ENCODE peak calls at places on chromosomes 3 and 15, in five cellular contexts. L is BE2C, W is astrocyte, E is foreskin fibroblast, N is left ventricle myocardium inferior. X is an unnamed sample.

GRCh38 chr3:44729384-44729910 is at the start of gene ZNF501:
- DNase-seq in L (peak), N (peak), E (peak), W (peak), X (peak)

GRCh38 chr3:177195941-177196472 is 1.3 kb downstream of the TBL1XR1 start:
- DNase-seq in W (no peak), L (no peak), N (no peak), E (no peak), X (peak)

GRCh38 chr15:101138913-101139880 is 112.7 kb downstream of the CHSY1 start:
- DNase-seq in W (peak), N (no peak), L (no peak), E (no peak), X (no peak)

GRCh38 chr15:83845230-83845629 is 191.3 kb downstream of the ADAMTSL3 start:
- DNase-seq in L (no peak), W (peak), N (no peak), E (peak), X (no peak)

GRCh38 chr15:27449940-27450339 is 479.0 kb downstream of the GABRG3 start:
- DNase-seq in E (no peak), W (no peak), N (no peak), L (no peak), X (no peak)

GRCh38 chr3:72169561-72170472 is 384.9 kb upstream of the PROK2 start:
- DNase-seq in W (no peak), E (no peak), N (no peak), L (no peak), X (no peak)

GRCh38 chr3:12644297-12644937 is 19.5 kb downstream of the RAF1 start:
- DNase-seq in E (peak), W (peak), N (no peak), L (no peak), X (no peak)

GRCh38 chr15:45376300-45376928 is 1.9 kb downstream of the GATM start:
- DNase-seq in W (no peak), N (no peak), L (no peak), E (no peak), X (no peak)

GRCh38 chr3:154324919-154325318 is 632 bp upstream of the DHX36 start:
- DNase-seq in E (no peak), L (no peak), W (no peak), N (no peak), X (peak)

GRCh38 chr15:59976480-59976879 is 27.6 kb upstream of the FOXB1 start:
- DNase-seq in E (no peak), W (no peak), N (no peak), L (no peak), X (no peak)

GRCh38 chr15:64699767-64700388 is 75.5 kb downstream of the RBPMS2 start:
- DNase-seq in W (peak), L (peak), E (peak), N (peak), X (no peak)
- TF ChIP-seq CTCF in W (no peak), L (no peak), E (no peak), N (no peak), X (no peak)

GRCh38 chr15:74211656-74212055 is 9.1 kb upstream of the STRA6 start:
- DNase-seq in W (no peak), L (no peak), E (no peak), N (no peak), X (no peak)

GRCh38 chr15:74215958-74216357 is 13.4 kb upstream of the STRA6 start:
- DNase-seq in E (no peak), W (peak), N (no peak), L (no peak), X (no peak)

GRCh38 chr15:74214324-74215021 is 11.9 kb upstream of the STRA6 start:
- DNase-seq in W (no peak), N (no peak), E (no peak), L (no peak), X (no peak)

GRCh38 chr15:74212494-74212893 is 9.9 kb upstream of the STRA6 start:
- DNase-seq in L (no peak), W (no peak), N (no peak), E (no peak), X (no peak)

GRCh38 chr15:74213858-74214284 is 11.3 kb upstream of the STRA6 start:
- DNase-seq in E (no peak), N (no peak), L (no peak), W (no peak), X (no peak)
- TF ChIP-seq CTCF in E (no peak), N (no peak), L (no peak), W (no peak), X (no peak)

DNA sequence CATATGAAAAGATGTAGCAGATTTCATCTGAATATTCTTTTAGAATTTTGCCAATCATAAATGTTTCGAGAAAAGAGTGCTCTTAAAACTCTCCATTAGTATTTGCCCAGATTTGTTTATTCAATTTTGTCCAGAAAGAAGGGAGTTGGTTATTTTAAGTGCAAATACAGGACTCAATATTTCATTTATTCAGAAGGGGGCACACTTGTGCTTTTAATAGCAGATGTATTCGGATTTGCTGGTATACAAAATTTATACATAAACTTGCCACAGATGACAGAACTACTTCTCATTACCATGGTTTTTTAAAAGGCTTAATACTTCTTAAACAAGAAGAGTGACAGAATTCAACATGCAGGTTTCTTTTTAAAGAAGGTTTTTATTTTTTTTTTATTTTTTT is 69.8 kb upstream of the GRM7 start:
- DNase-seq in W (peak), N (no peak), L (no peak), E (no peak), X (no peak)
- TF ChIP-seq CTCF in W (peak), N (no peak), L (no peak), E (no peak), X (no peak)

GRCh38 chr15:71249986-71250385 is 134.7 kb downstream of the THSD4 start:
- DNase-seq in E (no peak), L (no peak), W (no peak), N (no peak), X (no peak)

GRCh38 chr15:71254503-71254902 is 139.2 kb downstream of the THSD4 start:
- DNase-seq in L (no peak), E (no peak), N (no peak), W (no peak), X (no peak)

GRCh38 chr15:71251548-71252035 is 136.3 kb downstream of the THSD4 start:
- DNase-seq in L (peak), N (no peak), E (no peak), W (peak), X (peak)

GRCh38 chr15:71250936-71251468 is 135.7 kb downstream of the THSD4 start:
- DNase-seq in L (peak), N (no peak), E (no peak), W (no peak), X (no peak)

GRCh38 chr15:71252036-71252898 is 137.0 kb downstream of the THSD4 start:
- DNase-seq in W (peak), E (no peak), L (peak), N (no peak), X (peak)
- TF ChIP-seq CTCF in W (no peak), E (no peak), L (peak), N (no peak), X (no peak)

GRCh38 chr3:172635588-172635987 is 75.3 kb downstream of the NCEH1 start:
- DNase-seq in N (no peak), L (no peak), W (peak), E (no peak), X (no peak)

GRCh38 chr3:172640751-172641150 is 70.1 kb downstream of the NCEH1 start:
- DNase-seq in E (no peak), L (no peak), N (no peak), W (no peak), X (no peak)

GRCh38 chr3:172630316-172630715 is 80.6 kb downstream of the NCEH1 start:
- DNase-seq in E (no peak), N (no peak), W (no peak), L (no peak), X (no peak)

GRCh38 chr3:172629470-172629869 is 81.4 kb downstream of the NCEH1 start:
- DNase-seq in L (no peak), N (no peak), W (no peak), E (no peak), X (no peak)

DNA sequence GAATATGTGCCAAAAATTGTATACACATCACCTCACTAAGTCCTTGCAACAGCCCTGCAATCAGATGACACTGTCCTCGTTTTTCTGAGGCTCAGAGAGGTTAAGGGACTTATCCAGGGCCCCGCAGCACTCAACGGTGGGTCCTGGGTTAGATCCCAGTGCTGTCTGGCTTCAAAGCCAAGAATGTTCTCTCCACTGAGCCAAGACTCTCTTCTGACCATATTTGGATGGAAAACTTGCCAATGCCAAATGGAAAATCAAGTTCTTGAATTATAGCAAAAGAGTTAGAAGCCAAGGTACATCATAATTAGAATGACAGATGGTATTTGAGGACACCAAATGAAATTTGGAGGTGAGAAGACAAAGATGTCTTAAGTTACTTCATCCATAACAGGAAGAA is 75.9 kb downstream of the NCEH1 start:
- DNase-seq in W (no peak), L (no peak), E (no peak), N (no peak), X (no peak)
- TF ChIP-seq CTCF in W (no peak), L (no peak), E (no peak), N (no peak), X (no peak)

GRCh38 chr15:99361541-99362185 is 110.4 kb downstream of the LRRC28 start:
- DNase-seq in E (peak), L (no peak), N (no peak), W (no peak), X (no peak)
- TF ChIP-seq CTCF in E (peak), L (peak), N (peak), W (peak), X (no peak)

GRCh38 chr3:140456974-140457373 is 220.9 kb upstream of the TRIM42 start:
- DNase-seq in N (no peak), L (no peak), E (no peak), W (no peak), X (no peak)
- TF ChIP-seq CTCF in N (no peak), L (no peak), E (no peak), W (no peak), X (no peak)

DNA sequence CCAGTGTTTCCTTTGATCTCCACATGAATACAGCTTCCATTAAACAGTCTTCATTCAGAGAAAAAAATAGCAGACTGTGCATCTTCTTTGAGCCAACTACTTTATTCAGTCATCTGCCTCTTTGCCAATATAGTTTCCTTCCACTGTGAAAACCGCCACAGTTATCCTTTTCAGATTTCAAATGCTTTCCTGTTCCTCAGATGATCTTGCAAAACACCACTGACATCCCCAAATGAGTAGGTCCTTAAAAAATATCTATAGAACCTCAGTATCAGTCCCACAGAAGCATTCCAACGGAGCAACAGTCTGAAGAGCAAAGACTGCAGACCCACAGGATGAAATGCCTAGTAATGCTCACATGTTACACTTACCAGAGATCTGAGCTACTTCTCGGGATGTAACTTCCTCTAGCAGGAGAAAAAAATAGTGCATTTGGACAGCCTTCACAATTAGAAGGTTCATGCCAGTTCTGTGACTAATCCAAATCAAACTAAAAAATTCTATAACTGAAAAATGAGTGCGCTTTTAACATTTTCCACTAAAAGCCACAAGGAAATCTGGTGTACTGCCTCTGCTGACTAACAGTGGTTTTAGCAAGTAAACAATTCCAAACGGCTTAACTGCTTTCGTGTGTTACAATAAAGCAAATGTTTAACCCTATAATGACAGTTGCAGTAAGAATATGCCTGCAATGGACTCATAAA is at the start of gene ANKRD28:
- DNase-seq in N (no peak), W (peak), E (peak), L (no peak), X (no peak)
- TF ChIP-seq CTCF in N (peak), W (peak), E (peak), L (peak), X (peak)

GRCh38 chr15:75201609-75202250 is at the start of gene C15orf39:
- DNase-seq in N (peak), L (peak), E (peak), W (no peak), X (peak)

GRCh38 chr15:75202251-75203016 is 752 bp downstream of the C15orf39 start:
- DNase-seq in L (peak), E (peak), W (peak), N (peak), X (peak)

GRCh38 chr15:75204340-75205063 is 2.8 kb downstream of the C15orf39 start:
- DNase-seq in N (peak), E (peak), L (peak), W (peak), X (peak)

GRCh38 chr15:75203908-75204263 is 2.2 kb downstream of the C15orf39 start:
- DNase-seq in E (no peak), N (no peak), W (no peak), L (no peak), X (no peak)

GRCh38 chr15:75203017-75203907 is 1.6 kb downstream of the C15orf39 start:
- DNase-seq in W (no peak), N (no peak), E (no peak), L (no peak), X (no peak)
- TF ChIP-seq CTCF in W (no peak), N (no peak), E (no peak), L (no peak), X (no peak)